ENCODE peak calls at places on chromosomes 3 and 15, in ten cellular contexts. V is hepatocyte, U is esophagus squamous epithelium, D is uterus, H is foreskin keratinocyte, A is IMR-90, F is gastrocnemius medialis, N is heart left ventricle, Z is tibial nerve, Y is mammary epithelial cell. G is an unnamed sample. For H3K4me1, the result is how much of the 10 kb centered on the place peaks cover.

GRCh38 chr3:184710870-184711365 is 946 bp downstream of the MAGEF1 start:
- DNase-seq in D (no peak), A (no peak), F (no peak), H (no peak), V (no peak), U (no peak), Z (no peak), N (no peak), Y (no peak), G (no peak)

GRCh38 chr15:88375234-88375926 is 91.8 kb downstream of the MRPL46 start:
- DNase-seq in Z (no peak), A (peak), N (no peak), U (no peak), V (peak), F (no peak), H (no peak), Y (peak), D (peak), G (no peak)

GRCh38 chr15:83653639-83654378 is at the start of gene ADAMTSL3:
- DNase-seq in H (no peak), Z (no peak), D (peak), F (no peak), Y (peak), A (no peak), N (peak), V (peak), U (no peak), G (no peak)

GRCh38 chr3:42831321-42831713 is 22.1 kb downstream of the ACKR2 start:
- DNase-seq in A (peak), D (peak), N (peak), F (peak), V (peak), H (no peak), Y (peak), Z (peak), U (no peak), G (no peak)

GRCh38 chr3:149235599-149236424 is 14.2 kb upstream of the CP start:
- DNase-seq in Z (no peak), D (no peak), N (no peak), F (no peak), U (no peak), H (no peak), Y (no peak), V (no peak), A (no peak), G (no peak)

GRCh38 chr15:26365077-26365476 is 407.8 kb downstream of the GABRB3 start:
- DNase-seq in F (no peak), H (no peak), Z (no peak), A (no peak), Y (no peak), D (no peak), N (no peak), U (no peak), V (no peak), G (no peak)

GRCh38 chr15:96334705-96335428 is 4.4 kb downstream of the NR2F2 start:
- DNase-seq in F (no peak), Z (peak), N (no peak), V (no peak), D (no peak), A (no peak), Y (no peak), H (no peak), U (no peak), G (no peak)

GRCh38 chr15:99371180-99372103 is 120.2 kb downstream of the LRRC28 start:
- DNase-seq in D (no peak), Y (peak), U (no peak), A (peak), V (no peak), H (no peak), Z (no peak), N (no peak), F (no peak), G (no peak)

GRCh38 chr3:36380171-36381031 is at the start of gene STAC:
- DNase-seq in D (no peak), U (no peak), V (peak), Z (no peak), A (no peak), N (peak), F (no peak), Y (peak), H (no peak), G (no peak)

GRCh38 chr15:80059786-80060489 is 462 bp downstream of the ZFAND6 start:
- DNase-seq in F (peak), Y (peak), A (peak), Z (no peak), D (no peak), H (peak), N (no peak), U (no peak), V (peak), G (no peak)

GRCh38 chr3:134445631-134446030 is 40.2 kb downstream of the ANAPC13 start:
- DNase-seq in N (peak), U (no peak), F (peak), A (no peak), Y (peak), V (peak), Z (peak), D (peak), H (no peak), G (no peak)

GRCh38 chr15:57038040-57038439 is 119.6 kb downstream of the TCF12 start:
- DNase-seq in A (no peak), F (no peak), D (no peak), Y (no peak), N (no peak), U (no peak), V (no peak), Z (no peak), H (no peak), G (no peak)

GRCh38 chr15:57044072-57044702 is 125.7 kb downstream of the TCF12 start:
- DNase-seq in A (no peak), N (no peak), Z (no peak), V (no peak), F (no peak), D (no peak), Y (no peak), H (no peak), U (no peak), G (no peak)

GRCh38 chr15:57044961-57045360 is 126.5 kb downstream of the TCF12 start:
- DNase-seq in H (no peak), U (no peak), D (no peak), N (no peak), A (no peak), F (no peak), Y (no peak), Z (no peak), V (no peak), G (no peak)

GRCh38 chr15:57038496-57038895 is 120.1 kb downstream of the TCF12 start:
- DNase-seq in Z (no peak), D (no peak), U (no peak), A (no peak), V (no peak), H (no peak), F (no peak), Y (no peak), N (no peak), G (no peak)

GRCh38 chr15:57041416-57041815 is 123.0 kb downstream of the TCF12 start:
- DNase-seq in V (no peak), U (no peak), Y (no peak), N (no peak), Z (no peak), H (no peak), F (no peak), D (no peak), A (no peak), G (no peak)
- H3K4me1 ChIP-seq in V (under half), U (under half), Y (under half), N (under half), Z (under half), H (under half), F (half or more), D (under half), A (under half), G (under half)

GRCh38 chr3:188936597-188937107 is 235.1 kb upstream of the TPRG1 start:
- DNase-seq in H (no peak), F (no peak), U (no peak), Y (no peak), A (peak), D (no peak), N (no peak), Z (no peak), V (no peak), G (no peak)
- H3K4me1 ChIP-seq in H (under half), F (under half), U (under half), Y (under half), A (under half), D (under half), N (under half), Z (under half), V (under half), G (under half)

GRCh38 chr3:190017575-190018288 is 103.0 kb downstream of the P3H2 start:
- DNase-seq in F (no peak), U (no peak), N (no peak), Y (peak), A (peak), Z (no peak), H (peak), D (peak), V (peak), G (no peak)
- H3K4me1 ChIP-seq in F (under half), U (under half), N (under half), Y (under half), A (under half), Z (under half), H (under half), D (under half), V (under half), G (under half)

GRCh38 chr15:73628102-73628501 is 5.1 kb downstream of the NPTN start:
- DNase-seq in A (no peak), D (no peak), H (no peak), Z (no peak), U (no peak), Y (no peak), V (no peak), F (no peak), N (no peak), G (no peak)
- H3K4me1 ChIP-seq in A (under half), D (under half), H (half or more), Z (under half), U (half or more), Y (under half), V (under half), F (half or more), N (under half), G (half or more)

DNA sequence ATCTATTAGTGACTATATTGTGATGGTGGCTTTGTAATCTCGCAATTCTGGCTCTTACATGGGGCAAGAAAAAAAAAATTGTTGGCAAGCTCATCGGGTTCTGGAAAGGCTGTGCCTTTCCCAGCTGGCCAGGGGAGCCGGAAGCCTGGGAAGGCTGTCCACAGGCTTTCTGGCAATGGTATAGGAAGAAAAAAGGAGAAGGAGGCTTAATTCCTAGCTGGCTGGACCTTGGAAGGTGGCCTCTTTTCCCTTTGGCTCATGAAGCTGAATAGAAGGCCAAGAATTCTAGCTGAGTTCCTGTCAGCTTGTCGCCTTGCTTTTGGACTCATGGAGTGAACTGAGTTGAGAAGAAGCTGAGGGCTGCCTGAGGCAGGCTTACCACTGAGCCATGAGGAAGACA is 243.4 kb upstream of the SEMA6D start:
- DNase-seq in V (no peak), N (peak), F (no peak), H (no peak), Y (no peak), D (peak), A (no peak), Z (peak), U (no peak), G (no peak)
- H3K4me1 ChIP-seq in V (under half), N (under half), F (under half), H (under half), Y (under half), D (under half), A (under half), Z (under half), U (under half), G (under half)

GRCh38 chr3:172519740-172520139 is 3.5 kb downstream of the TNFSF10 start:
- DNase-seq in A (no peak), V (no peak), H (no peak), N (no peak), U (no peak), F (no peak), D (no peak), Z (no peak), Y (no peak), G (no peak)

GRCh38 chr3:172522871-172523818 is at the start of gene TNFSF10:
- DNase-seq in A (peak), V (peak), U (peak), F (peak), H (peak), D (peak), Y (peak), Z (peak), N (peak), G (no peak)

GRCh38 chr3:172517859-172518466 is 5.3 kb downstream of the TNFSF10 start:
- DNase-seq in H (no peak), F (no peak), Y (no peak), V (no peak), Z (no peak), A (no peak), D (no peak), U (no peak), N (no peak), G (no peak)

GRCh38 chr3:172519241-172519640 is 4.0 kb downstream of the TNFSF10 start:
- DNase-seq in U (no peak), V (no peak), F (no peak), Z (no peak), N (no peak), A (peak), D (no peak), H (no peak), Y (no peak), G (no peak)

GRCh38 chr3:172520332-172520831 is 2.8 kb downstream of the TNFSF10 start:
- DNase-seq in Y (peak), V (no peak), H (peak), N (no peak), Z (no peak), A (peak), U (no peak), D (no peak), F (no peak), G (no peak)
- H3K4me1 ChIP-seq in Y (under half), V (under half), H (under half), N (under half), Z (under half), A (under half), U (under half), D (under half), F (under half), G (half or more)

GRCh38 chr3:14885307-14885706 is 62.1 kb upstream of the NR2C2 start:
- DNase-seq in D (no peak), A (no peak), H (no peak), F (no peak), N (no peak), Y (no peak), V (no peak), U (no peak), Z (no peak), G (no peak)

GRCh38 chr3:14889188-14889587 is 58.2 kb upstream of the NR2C2 start:
- DNase-seq in Z (no peak), N (no peak), U (no peak), A (no peak), Y (no peak), H (no peak), F (no peak), V (no peak), D (no peak), G (no peak)

GRCh38 chr3:14883226-14883625 is 64.2 kb upstream of the NR2C2 start:
- DNase-seq in Z (no peak), U (no peak), D (no peak), V (no peak), Y (no peak), F (no peak), A (no peak), H (no peak), N (no peak), G (no peak)

GRCh38 chr3:14884665-14885064 is 62.7 kb upstream of the NR2C2 start:
- DNase-seq in D (no peak), Z (no peak), F (no peak), A (no peak), Y (no peak), U (no peak), H (no peak), N (no peak), V (no peak), G (no peak)

GRCh38 chr3:14886101-14886500 is 61.3 kb upstream of the NR2C2 start:
- DNase-seq in H (no peak), Y (no peak), N (no peak), U (no peak), D (no peak), V (no peak), A (no peak), F (no peak), Z (no peak), G (no peak)
- H3K4me1 ChIP-seq in H (under half), Y (under half), N (under half), U (under half), D (under half), V (under half), A (under half), F (under half), Z (under half), G (under half)

DNA sequence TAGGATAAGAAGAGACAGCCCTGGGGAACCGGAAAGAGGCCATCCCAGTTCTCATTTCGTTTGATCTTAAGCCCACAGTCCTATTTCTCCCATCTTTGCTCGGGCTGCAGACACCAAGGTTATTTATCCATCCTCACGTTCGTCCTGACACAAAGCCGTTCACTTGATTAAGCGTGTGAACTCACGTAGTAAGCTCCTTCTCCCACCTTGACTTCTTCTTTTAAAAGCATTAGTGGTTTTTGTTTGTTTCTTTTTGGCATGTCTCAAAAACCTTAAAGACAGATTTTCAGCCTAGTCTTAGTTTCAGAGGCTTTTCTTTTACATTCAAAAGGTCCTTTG is 70.9 kb downstream of the TGFBR2 start:
- DNase-seq in V (no peak), F (no peak), D (no peak), H (no peak), N (no peak), A (no peak), Y (no peak), Z (no peak), U (no peak), G (no peak)
- H3K4me1 ChIP-seq in V (under half), F (under half), D (under half), H (under half), N (under half), A (under half), Y (under half), Z (half or more), U (under half), G (half or more)

DNA sequence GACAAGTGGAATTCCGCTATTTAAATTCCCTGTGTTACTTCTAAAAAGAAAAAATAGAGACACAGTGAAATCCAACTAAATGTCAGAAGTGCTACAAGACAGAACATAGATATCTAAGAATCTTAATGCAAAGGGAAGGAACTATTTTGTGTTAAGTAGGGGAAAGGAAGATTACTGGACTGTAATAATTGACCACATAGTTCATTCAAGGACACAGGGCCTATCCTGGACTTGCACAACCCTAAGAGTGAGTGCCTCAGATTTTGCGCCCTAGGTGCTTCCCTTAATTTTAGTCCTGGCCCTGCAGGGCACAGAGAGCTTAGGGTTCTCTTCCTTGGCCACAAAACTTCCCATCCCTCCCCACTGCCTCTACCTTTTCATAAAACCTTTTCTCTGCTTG is 3.5 kb upstream of the IL20RB start:
- DNase-seq in A (no peak), U (no peak), Z (no peak), D (no peak), V (no peak), Y (no peak), N (no peak), H (no peak), F (no peak), G (no peak)
- H3K4me1 ChIP-seq in A (under half), U (under half), Z (under half), D (under half), V (under half), Y (half or more), N (under half), H (under half), F (under half), G (under half)